ENCODE peak calls at places on chromosomes 5 and 9, in six cellular contexts. V is sigmoid colon, H is HCT116, Q is spleen, U is GM23338, R is HepG2. I is an unnamed sample.

GRCh38 chr9:81423589-81424326 is 265.6 kb downstream of the TLE1 start:
- DNase-seq in V (no peak), H (no peak), Q (no peak), U (no peak), R (no peak), I (no peak)

GRCh38 chr5:173310861-173311515 is 17.2 kb downstream of the STC2 start:
- DNase-seq in V (peak), H (no peak), Q (peak), U (no peak), R (no peak), I (no peak)

GRCh38 chr9:35651964-35652828 is 1.5 kb upstream of the SIT1 start:
- DNase-seq in V (no peak), H (no peak), Q (no peak), U (no peak), R (peak), I (no peak)

GRCh38 chr5:5497132-5497748 is 74.8 kb downstream of the ICE1 start:
- DNase-seq in V (peak), H (peak), Q (peak), U (peak), R (peak), I (no peak)

GRCh38 chr5:61332369-61332745 is 299 bp downstream of the ZSWIM6 start:
- DNase-seq in V (peak), H (no peak), Q (no peak), U (peak), R (no peak), I (no peak)

GRCh38 chr5:74016373-74016772 is 390.4 kb downstream of the ARHGEF28 start:
- DNase-seq in V (no peak), H (peak), Q (no peak), U (peak), R (peak), I (peak)

GRCh38 chr5:131185523-131186104 is 14.9 kb downstream of the LYRM7 start:
- DNase-seq in V (no peak), H (no peak), Q (no peak), U (no peak), R (no peak), I (no peak)

GRCh38 chr9:128558431-128559310 is 6.3 kb downstream of the SPTAN1 start:
- DNase-seq in V (peak), H (peak), Q (peak), U (peak), R (peak), I (no peak)

GRCh38 chr5:167633931-167634341 is 657.5 kb upstream of the WWC1 start:
- DNase-seq in V (no peak), H (no peak), Q (no peak), U (no peak), R (no peak), I (no peak)

GRCh38 chr5:88940712-88941111 is 57.7 kb upstream of the MEF2C start:
- DNase-seq in V (no peak), H (no peak), Q (no peak), U (no peak), R (no peak), I (no peak)

GRCh38 chr9:124007468-124008306 is 3.9 kb upstream of the LHX2 start:
- DNase-seq in V (no peak), H (no peak), Q (no peak), U (peak), R (no peak), I (no peak)

GRCh38 chr9:38083858-38084555 is 15.0 kb upstream of the SHB start:
- DNase-seq in V (peak), H (no peak), Q (peak), U (no peak), R (no peak), I (no peak)

GRCh38 chr5:178544166-178544834 is 45.9 kb downstream of the COL23A1 start:
- DNase-seq in V (peak), H (no peak), Q (peak), U (no peak), R (no peak), I (no peak)

GRCh38 chr5:105872569-105873270 is 1798.0 kb downstream of the EFNA5 start:
- DNase-seq in V (no peak), H (no peak), Q (no peak), U (no peak), R (no peak), I (no peak)

GRCh38 chr5:150600951-150601773 is 39.3 kb upstream of the SYNPO start:
- DNase-seq in V (no peak), H (no peak), Q (peak), U (no peak), R (no peak), I (no peak)

GRCh38 chr9:126756876-126757415 is 47.9 kb upstream of the ZBTB43 start:
- DNase-seq in V (no peak), H (no peak), Q (no peak), U (no peak), R (no peak), I (no peak)

GRCh38 chr9:126149661-126150060 is 177.0 kb upstream of the MVB12B start:
- DNase-seq in V (no peak), H (no peak), Q (peak), U (no peak), R (peak), I (peak)

GRCh38 chr9:84387821-84388220 is 47.3 kb upstream of the SLC28A3 start:
- DNase-seq in V (no peak), H (no peak), Q (no peak), U (no peak), R (no peak), I (no peak)

GRCh38 chr5:52727001-52727400 is 60.7 kb upstream of the ITGA1 start:
- DNase-seq in V (no peak), H (no peak), Q (no peak), U (no peak), R (no peak), I (no peak)

GRCh38 chr5:175321927-175322532 is 122.0 kb downstream of the DRD1 start:
- DNase-seq in V (no peak), H (peak), Q (no peak), U (peak), R (peak), I (no peak)

GRCh38 chr5:83306572-83307241 is 164.8 kb upstream of the VCAN start:
- DNase-seq in V (peak), H (peak), Q (peak), U (no peak), R (no peak), I (no peak)

GRCh38 chr5:145984072-145984471 is 47.7 kb downstream of the SH3RF2 start:
- DNase-seq in V (no peak), H (no peak), Q (no peak), U (no peak), R (no peak), I (no peak)

GRCh38 chr9:108053555-108054061 is 564.0 kb upstream of the KLF4 start:
- DNase-seq in V (peak), H (no peak), Q (no peak), U (peak), R (no peak), I (no peak)

GRCh38 chr5:142104491-142104890 is 4.1 kb upstream of the NDFIP1 start:
- DNase-seq in V (no peak), H (no peak), Q (no peak), U (no peak), R (no peak), I (no peak)

GRCh38 chr5:67549263-67549551 is 352.6 kb upstream of the CD180 start:
- DNase-seq in V (no peak), H (no peak), Q (no peak), U (no peak), R (no peak), I (no peak)

GRCh38 chr5:173796746-173797495 is 91.2 kb upstream of the CPEB4 start:
- DNase-seq in V (no peak), H (no peak), Q (no peak), U (no peak), R (no peak), I (no peak)

GRCh38 chr9:100989731-100990130 is 38.8 kb upstream of the PLPPR1 start:
- DNase-seq in V (no peak), H (no peak), Q (no peak), U (no peak), R (no peak), I (no peak)

GRCh38 chr9:100990605-100991381 is 37.7 kb upstream of the PLPPR1 start:
- DNase-seq in V (no peak), H (no peak), Q (no peak), U (no peak), R (no peak), I (no peak)

GRCh38 chr9:100992632-100993031 is 35.9 kb upstream of the PLPPR1 start:
- DNase-seq in V (no peak), H (no peak), Q (no peak), U (no peak), R (no peak), I (no peak)
- TF ChIP-seq POLR2AphosphoS5 in V (no peak), H (no peak), Q (no peak), U (no peak), R (no peak), I (no peak)

GRCh38 chr9:121651295-121652036 is at the start of gene DAB2IP:
- DNase-seq in V (peak), H (no peak), Q (peak), U (peak), R (no peak), I (no peak)
- H3K4me3 ChIP-seq in V (peak), H (peak), Q (peak), U (peak), R (peak), I (peak)

DNA sequence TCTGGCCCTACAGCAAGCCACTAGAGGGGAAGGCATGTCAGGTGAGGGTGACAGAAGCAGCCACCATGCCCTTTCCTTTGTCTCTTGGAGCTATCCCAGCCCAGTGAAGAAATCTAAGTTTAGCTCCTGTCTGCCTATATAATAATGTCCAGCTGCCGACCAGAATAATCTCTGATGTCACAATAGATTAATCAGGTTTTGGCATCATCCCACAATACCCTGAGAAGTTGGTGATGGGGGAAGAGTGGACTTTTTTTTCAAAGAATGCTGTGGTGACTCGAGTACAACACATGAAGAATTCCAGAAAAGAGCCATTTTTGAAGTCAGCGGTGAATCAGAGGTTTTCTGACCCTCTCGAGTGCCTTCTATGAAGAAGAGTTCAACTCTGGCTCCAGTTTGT is 1.7 kb upstream of the TSLP start:
- DNase-seq in V (no peak), H (no peak), Q (no peak), U (no peak), R (no peak), I (no peak)
- TF ChIP-seq POLR2AphosphoS5 in V (no peak), H (no peak), Q (no peak), U (no peak), R (no peak), I (no peak)

GRCh38 chr5:55993013-55993412 is 1.8 kb downstream of the IL6ST start:
- DNase-seq in V (no peak), H (no peak), Q (no peak), U (peak), R (no peak), I (no peak)

GRCh38 chr5:55994502-55994997 is at the start of gene IL6ST:
- DNase-seq in V (no peak), H (no peak), Q (no peak), U (peak), R (peak), I (no peak)

GRCh38 chr5:55989860-55990259 is 4.9 kb downstream of the IL6ST start:
- DNase-seq in V (no peak), H (no peak), Q (no peak), U (no peak), R (peak), I (no peak)

GRCh38 chr5:55993628-55994501 is 898 bp downstream of the IL6ST start:
- DNase-seq in V (no peak), H (no peak), Q (no peak), U (no peak), R (no peak), I (no peak)

GRCh38 chr5:55991768-55992486 is 2.8 kb downstream of the IL6ST start:
- DNase-seq in V (no peak), H (no peak), Q (no peak), U (no peak), R (peak), I (no peak)
- H3K4me3 ChIP-seq in V (peak), H (no peak), Q (peak), U (no peak), R (peak), I (peak)

GRCh38 chr9:136847827-136848392 is 1.3 kb upstream of the PHPT1 start:
- DNase-seq in V (peak), H (peak), Q (peak), U (peak), R (peak), I (peak)

GRCh38 chr9:136848393-136849037 is 694 bp upstream of the PHPT1 start:
- DNase-seq in V (no peak), H (no peak), Q (no peak), U (peak), R (peak), I (no peak)

GRCh38 chr9:136845465-136846261 is 3.4 kb downstream of the AJM1 start:
- DNase-seq in V (no peak), H (no peak), Q (no peak), U (no peak), R (no peak), I (no peak)

GRCh38 chr9:136846376-136847064 is 2.7 kb upstream of the PHPT1 start:
- DNase-seq in V (no peak), H (no peak), Q (no peak), U (no peak), R (no peak), I (no peak)

GRCh38 chr9:136847065-136847826 is 2.0 kb upstream of the PHPT1 start:
- DNase-seq in V (no peak), H (peak), Q (no peak), U (peak), R (peak), I (no peak)
- TF ChIP-seq POLR2AphosphoS5 in V (peak), H (no peak), Q (no peak), U (peak), R (peak), I (no peak)

I was measured in esophagus muscularis mucosa.